ENCODE peak calls at places on chromosomes 3 and 15, in six cellular contexts. P is K562, N is OCI-LY7, M is H9, B is astrocyte, H is IMR-90. W is an unnamed sample.

GRCh38 chr3:125024817-125025216 is 31.0 kb downstream of the HEG1 start:
- DNase-seq in P (no peak), N (no peak), M (no peak), B (peak; percentile 44), H (no peak), W (no peak)

GRCh38 chr3:193095366-193095765 is 145.7 kb upstream of the PLAAT1 start:
- DNase-seq in P (no peak), N (no peak), M (no peak), B (peak; percentile 31), H (no peak), W (no peak)

GRCh38 chr3:15354485-15354884 is 22.1 kb upstream of the SH3BP5 start:
- DNase-seq in P (no peak), N (no peak), M (no peak), B (no peak), H (no peak), W (no peak)

GRCh38 chr3:172246107-172246870 is 202.0 kb downstream of the GHSR start:
- DNase-seq in P (no peak), N (no peak), M (no peak), B (no peak), H (no peak), W (no peak)

GRCh38 chr3:98745718-98746117 is 17.4 kb upstream of the ST3GAL6 start:
- DNase-seq in P (no peak), N (no peak), M (no peak), B (no peak), H (no peak), W (no peak)

GRCh38 chr3:25088284-25088683 is 339.8 kb upstream of the RARB start:
- DNase-seq in P (no peak), N (no peak), M (no peak), B (no peak), H (no peak), W (no peak)

GRCh38 chr3:14278265-14278798 is 99.7 kb downstream of the LSM3 start:
- DNase-seq in P (no peak), N (no peak), M (no peak), B (no peak), H (no peak), W (no peak)

GRCh38 chr3:141920701-141921100 is 44.3 kb downstream of the ATP1B3 start:
- DNase-seq in P (no peak), N (no peak), M (no peak), B (no peak), H (no peak), W (no peak)

GRCh38 chr3:101779808-101780366 is 876 bp downstream of the NXPE3 start:
- DNase-seq in P (no peak), N (no peak), M (no peak), B (peak; percentile 7), H (no peak), W (no peak)

GRCh38 chr3:189001559-189001958 is 170.2 kb upstream of the TPRG1 start:
- DNase-seq in P (no peak), N (no peak), M (no peak), B (peak; percentile 78), H (peak; percentile 93), W (no peak)

GRCh38 chr3:71987828-71988227 is 202.9 kb upstream of the PROK2 start:
- DNase-seq in P (no peak), N (no peak), M (no peak), B (no peak), H (no peak), W (no peak)

GRCh38 chr3:119599558-119600174 is 2.0 kb downstream of the PLA1A start:
- DNase-seq in P (no peak), N (no peak), M (no peak), B (no peak), H (no peak), W (no peak)

GRCh38 chr3:145776782-145777408 is 384.1 kb downstream of the PLOD2 start:
- DNase-seq in P (peak; percentile 27), N (peak; percentile 18), M (peak; percentile 49), B (peak; percentile 40), H (peak; percentile 54), W (peak; percentile 77)

GRCh38 chr3:126081618-126082333 is 2.1 kb downstream of the SLC41A3 start:
- DNase-seq in P (peak; percentile 25), N (peak; percentile 28), M (no peak), B (peak; percentile 57), H (peak; percentile 43), W (peak; percentile 33)
- H2AFZ ChIP-seq in P (no peak overlapping the region), N (no peak overlapping the region), M (no peak overlapping the region), B (no peak overlapping the region), H (no peak overlapping the region), W (no peak overlapping the region)

DNA sequence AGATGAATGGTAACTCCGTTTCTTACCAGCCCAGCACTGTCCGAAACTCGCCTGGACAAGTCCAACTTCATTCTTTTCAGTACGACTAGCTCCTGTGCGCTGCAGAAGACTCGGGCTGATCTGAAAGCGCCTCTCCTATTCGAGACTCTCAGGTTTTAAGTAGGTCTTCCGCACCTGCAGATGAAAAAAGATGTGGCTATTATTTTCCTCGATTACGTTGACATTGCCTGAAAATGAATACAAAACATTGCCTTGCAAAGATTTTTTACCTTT is 68.8 kb downstream of the HES1 start:
- DNase-seq in P (no peak), N (no peak), M (no peak), B (no peak), H (no peak), W (no peak)
- H2AFZ ChIP-seq in P (no peak overlapping the region), N (no peak overlapping the region), M (no peak overlapping the region), B (peak overlapping the region; percentile 72), H (no peak overlapping the region), W (peak overlapping the region; percentile 97)

DNA sequence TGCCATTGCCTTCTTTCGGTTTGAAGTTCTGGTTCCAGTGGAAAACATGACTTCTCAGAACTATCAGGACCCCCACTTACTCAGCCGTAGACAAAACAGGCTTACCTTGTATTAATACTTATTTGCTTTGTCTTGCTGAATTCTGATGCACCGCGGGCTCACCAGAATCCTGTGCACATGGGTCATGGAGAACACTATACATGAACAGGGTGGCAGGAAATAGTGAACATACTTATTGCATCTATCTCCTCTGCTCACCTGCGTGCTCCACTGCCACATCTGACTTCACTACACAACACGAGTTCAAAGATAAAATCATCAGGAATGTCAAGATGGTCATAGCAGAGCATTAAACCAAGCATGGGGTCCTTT is 10.7 kb upstream of the MAPK6 start:
- DNase-seq in P (no peak), N (no peak), M (no peak), B (no peak), H (no peak), W (no peak)
- H2AFZ ChIP-seq in P (peak overlapping the region; percentile 57), N (peak overlapping the region; percentile 68), M (no peak overlapping the region), B (no peak overlapping the region), H (no peak overlapping the region), W (no peak overlapping the region)

DNA sequence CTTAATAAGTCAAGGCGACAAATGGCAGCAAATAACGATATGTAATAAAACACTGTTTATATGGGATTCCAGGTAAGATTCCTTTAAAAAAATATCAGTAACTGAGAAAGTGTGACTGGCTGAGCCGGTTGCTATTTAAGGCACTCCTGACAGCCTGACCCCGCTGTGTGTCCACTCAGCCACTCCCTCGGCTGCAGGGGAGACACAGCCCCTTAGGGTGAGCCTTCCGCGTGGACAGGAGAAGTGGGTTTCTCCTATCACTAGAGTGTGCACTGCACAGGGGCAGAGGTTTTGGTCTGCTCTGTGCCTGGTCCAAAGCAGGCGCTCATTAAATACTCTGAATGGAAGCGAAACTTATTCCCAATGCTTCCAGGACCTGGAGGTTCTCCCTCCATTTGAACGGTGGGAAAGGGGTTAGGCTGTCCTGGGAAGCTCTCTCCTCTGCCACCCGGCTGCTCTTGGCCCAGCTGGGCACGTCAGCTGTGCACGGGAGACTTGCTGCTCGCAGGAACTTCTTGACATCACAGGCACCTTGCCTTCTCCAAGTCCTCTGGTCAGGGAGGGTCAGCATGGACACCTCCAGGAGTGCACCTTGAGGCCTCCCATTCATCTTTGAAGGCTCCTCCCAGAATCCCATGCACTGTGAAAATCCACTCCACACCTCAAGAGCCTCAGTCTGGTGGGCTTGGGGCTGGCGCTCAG is 43.3 kb upstream of the SLCO2A1 start:
- DNase-seq in P (no peak), N (no peak), M (no peak), B (no peak), H (no peak), W (no peak)
- H2AFZ ChIP-seq in P (no peak overlapping the region), N (no peak overlapping the region), M (no peak overlapping the region), B (no peak overlapping the region), H (no peak overlapping the region), W (no peak overlapping the region)

DNA sequence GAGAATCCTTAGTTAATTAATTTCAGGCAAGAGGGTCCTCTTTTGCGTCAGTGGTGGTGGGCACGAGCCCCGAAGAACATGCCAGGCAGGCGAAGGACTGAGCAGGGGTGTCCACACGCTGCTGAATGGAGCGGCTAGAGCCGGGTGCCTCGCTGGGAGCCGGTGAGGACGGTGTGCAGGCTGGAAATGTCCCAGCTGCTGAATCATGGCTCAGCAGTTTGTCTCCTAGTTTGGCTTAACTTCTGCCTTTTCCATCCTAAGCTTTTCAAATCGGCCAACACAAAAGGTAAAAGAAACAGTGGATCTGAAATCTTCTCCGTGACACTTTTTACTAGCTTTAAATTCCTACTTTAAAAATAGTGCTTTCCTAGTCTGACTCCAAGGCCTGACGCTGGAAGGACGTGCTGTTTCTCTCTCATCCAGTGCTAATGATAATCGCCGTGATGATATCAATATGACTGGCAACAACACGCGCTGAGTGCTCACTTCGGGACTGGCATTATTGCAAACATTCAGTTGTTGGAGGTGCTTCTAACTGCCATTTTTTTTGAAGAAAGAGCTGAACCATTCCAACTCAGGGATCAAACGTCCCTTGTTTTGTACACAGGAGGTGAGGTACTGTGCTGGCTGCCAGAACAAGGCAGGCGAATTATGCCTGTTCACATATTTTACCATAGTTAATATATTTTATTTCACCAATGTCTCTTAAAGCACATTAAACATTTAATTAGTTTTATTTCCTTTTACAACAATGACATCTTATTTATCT is 19.8 kb downstream of the PCSK6 start:
- DNase-seq in P (no peak), N (no peak), M (no peak), B (no peak), H (no peak), W (no peak)
- H2AFZ ChIP-seq in P (peak overlapping the region; percentile 60), N (no peak overlapping the region), M (no peak overlapping the region), B (no peak overlapping the region), H (no peak overlapping the region), W (peak overlapping the region; percentile 23)

W was measured in GM23338.